ENCODE peak calls at places on chromosome X, in seven cellular contexts. R is GM19239, W is hippocampal formation, Z is fibroblast of the aortic adventitia, B is NCI-H510A, Y is NCI-H82, A is GM23248. D is an unnamed sample.

GRCh38 chrX:73903941-73904340 is 340.9 kb downstream of the CHIC1 start:
- DNase-seq in R (no peak), W (no peak), Z (peak; percentile 59), B (no peak), Y (no peak), A (no peak), D (no peak)

GRCh38 chrX:41435708-41436107 is 11.4 kb upstream of the NYX start:
- DNase-seq in R (no peak), W (no peak), Z (no peak), B (no peak), Y (no peak), A (no peak), D (no peak)

GRCh38 chrX:119496521-119496829 is 28.2 kb downstream of the SLC25A5 start:
- DNase-seq in R (no peak), W (no peak), Z (no peak), B (no peak), Y (no peak), A (no peak), D (no peak)

GRCh38 chrX:115330498-115331138 is 41.1 kb downstream of the LUZP4 start:
- DNase-seq in R (peak; percentile 13), W (peak; percentile 73), Z (peak; percentile 87), B (no peak), Y (peak; percentile 74), A (peak; percentile 71), D (no peak)

GRCh38 chrX:72305286-72306084 is at the start of gene CITED1:
- DNase-seq in R (no peak), W (no peak), Z (no peak), B (no peak), Y (peak; percentile 66), A (peak; percentile 39), D (no peak)

GRCh38 chrX:20189171-20189570 is 47.5 kb upstream of the EIF1AX start:
- DNase-seq in R (no peak), W (no peak), Z (no peak), B (no peak), Y (peak; percentile 76), A (no peak), D (no peak)

GRCh38 chrX:119427024-119427794 is 28.1 kb downstream of the SLC25A43 start:
- DNase-seq in R (peak; percentile 25), W (no peak), Z (no peak), B (no peak), Y (no peak), A (peak; percentile 26), D (no peak)

GRCh38 chrX:39753296-39753996 is 344.3 kb downstream of the BCOR start:
- DNase-seq in R (no peak), W (no peak), Z (peak; percentile 77), B (no peak), Y (no peak), A (no peak), D (no peak)

GRCh38 chrX:31038585-31039326 is 33.1 kb downstream of the FTHL17 start:
- DNase-seq in R (no peak), W (peak; percentile 33), Z (peak; percentile 38), B (no peak), Y (peak; percentile 57), A (peak; percentile 45), D (peak; percentile 0)

GRCh38 chrX:104789784-104790183 is 223.8 kb downstream of the IL1RAPL2 start:
- DNase-seq in R (no peak), W (no peak), Z (no peak), B (no peak), Y (no peak), A (no peak), D (no peak)

GRCh38 chrX:39771089-39771488 is 326.7 kb downstream of the BCOR start:
- DNase-seq in R (no peak), W (no peak), Z (no peak), B (no peak), Y (no peak), A (no peak), D (no peak)

GRCh38 chrX:11665144-11666040 is at the start of gene ARHGAP6:
- DNase-seq in R (no peak), W (no peak), Z (peak; percentile 70), B (no peak), Y (peak; percentile 9), A (peak; percentile 57), D (no peak)